ENCODE peak calls at places on chromosomes 16 and 17, in four cellular contexts. Z is kidney, F is heart right ventricle, K is upper lobe of right lung. C is an unnamed sample. For H3K4me1, the result is how much of the 10 kb centered on the place peaks cover.

GRCh38 chr17:66983414-66984021 is 19.0 kb downstream of the CACNG4 start:
- DNase-seq in Z (no peak), F (no peak), K (no peak), C (no peak)

GRCh38 chr17:74979408-74980146 is 7.0 kb upstream of the HID1 start:
- DNase-seq in Z (no peak), F (no peak), K (no peak), C (no peak)

GRCh38 chr16:377419-377951 is 4.3 kb downstream of the PGAP6 start:
- DNase-seq in Z (peak), F (peak), K (no peak), C (no peak)

GRCh38 chr17:66915204-66915611 is 49.3 kb upstream of the CACNG4 start:
- DNase-seq in Z (no peak), F (no peak), K (no peak), C (no peak)

GRCh38 chr16:12655530-12655929 is 148.2 kb downstream of the CPPED1 start:
- DNase-seq in Z (no peak), F (no peak), K (no peak), C (no peak)

GRCh38 chr17:42049834-42050359 is 504 bp downstream of the C17orf113 start:
- DNase-seq in Z (no peak), F (no peak), K (no peak), C (no peak)

GRCh38 chr16:66751135-66751991 is at the start of gene DYNC1LI2:
- DNase-seq in Z (peak), F (peak), K (peak), C (peak)

GRCh38 chr16:14423344-14423743 is 206.7 kb downstream of the PARN start:
- DNase-seq in Z (no peak), F (no peak), K (no peak), C (no peak)

GRCh38 chr17:59893617-59894100 is 738 bp downstream of the RPS6KB1 start:
- DNase-seq in Z (no peak), F (no peak), K (no peak), C (no peak)

GRCh38 chr17:1298616-1299015 is 19.2 kb downstream of the TRARG1 start:
- DNase-seq in Z (no peak), F (no peak), K (peak), C (no peak)

GRCh38 chr17:78144736-78145641 is 1.2 kb upstream of the C17orf99 start:
- DNase-seq in Z (peak), F (peak), K (peak), C (no peak)

GRCh38 chr17:72373910-72374741 is 253.3 kb downstream of the SOX9 start:
- DNase-seq in Z (no peak), F (no peak), K (no peak), C (peak)

GRCh38 chr17:38420518-38420917 is 7.7 kb upstream of the ARHGAP23 start:
- DNase-seq in Z (no peak), F (no peak), K (no peak), C (no peak)

GRCh38 chr17:57468932-57469775 is 212.8 kb downstream of the MSI2 start:
- DNase-seq in Z (no peak), F (no peak), K (no peak), C (no peak)

GRCh38 chr17:11645426-11645825 is 47.2 kb downstream of the DNAH9 start:
- DNase-seq in Z (no peak), F (no peak), K (no peak), C (no peak)

GRCh38 chr17:77834170-77835115 is 124.1 kb upstream of the TNRC6C start:
- DNase-seq in Z (peak), F (peak), K (peak), C (peak)

GRCh38 chr17:57354669-57355068 is 98.3 kb downstream of the MSI2 start:
- DNase-seq in Z (no peak), F (no peak), K (no peak), C (no peak)

GRCh38 chr16:85819711-85820110 is 20.2 kb downstream of the COX4I1 start:
- DNase-seq in Z (peak), F (no peak), K (peak), C (no peak)

GRCh38 chr17:75313941-75314550 is 24.8 kb upstream of the SLC25A19 start:
- DNase-seq in Z (no peak), F (no peak), K (peak), C (peak)

GRCh38 chr17:6075050-6075449 is 4.9 kb downstream of the WSCD1 start:
- DNase-seq in Z (no peak), F (no peak), K (no peak), C (no peak)

GRCh38 chr17:42065201-42065600 is 14.8 kb upstream of the C17orf113 start:
- DNase-seq in Z (no peak), F (no peak), K (no peak), C (no peak)

GRCh38 chr17:77208217-77208808 is 67.5 kb downstream of the SEC14L1 start:
- DNase-seq in Z (no peak), F (no peak), K (no peak), C (no peak)

GRCh38 chr17:63961355-63962207 is 11.1 kb downstream of the SCN4A start:
- DNase-seq in Z (peak), F (peak), K (peak), C (peak)

GRCh38 chr17:6677158-6677831 is 25.7 kb downstream of the C17orf100 start:
- DNase-seq in Z (no peak), F (no peak), K (no peak), C (no peak)

GRCh38 chr17:10681866-10682446 is 15.4 kb downstream of the SCO1 start:
- DNase-seq in Z (no peak), F (no peak), K (no peak), C (no peak)

GRCh38 chr17:10875984-10876555 is 38.2 kb upstream of the PIRT start:
- DNase-seq in Z (peak), F (peak), K (peak), C (peak)

GRCh38 chr16:81494888-81495287 is 50.3 kb downstream of the CMIP start:
- DNase-seq in Z (no peak), F (no peak), K (no peak), C (no peak)

GRCh38 chr16:9647981-9648701 is 534.1 kb downstream of the GRIN2A start:
- DNase-seq in Z (no peak), F (no peak), K (no peak), C (no peak)

GRCh38 chr17:76585048-76585648 is 512 bp downstream of the ST6GALNAC2 start:
- DNase-seq in Z (peak), F (peak), K (peak), C (peak)

GRCh38 chr16:78196527-78196926 is 97.1 kb downstream of the WWOX start:
- DNase-seq in Z (no peak), F (no peak), K (no peak), C (no peak)

GRCh38 chr17:16255481-16255901 is 38.5 kb downstream of the PIGL start:
- DNase-seq in Z (peak), F (peak), K (no peak), C (peak)

GRCh38 chr16:22948058-22948602 is 134.2 kb downstream of the HS3ST2 start:
- DNase-seq in Z (peak), F (peak), K (no peak), C (no peak)

GRCh38 chr16:22946433-22946832 is 132.5 kb downstream of the HS3ST2 start:
- DNase-seq in Z (no peak), F (no peak), K (no peak), C (no peak)

GRCh38 chr16:22945361-22945760 is 131.4 kb downstream of the HS3ST2 start:
- DNase-seq in Z (no peak), F (no peak), K (no peak), C (no peak)

GRCh38 chr16:22942812-22943211 is 128.8 kb downstream of the HS3ST2 start:
- DNase-seq in Z (no peak), F (no peak), K (no peak), C (no peak)

GRCh38 chr16:22948603-22949368 is 134.8 kb downstream of the HS3ST2 start:
- DNase-seq in Z (peak), F (peak), K (peak), C (peak)
- TF ChIP-seq CTCF in Z (peak), F (peak), K (peak), C (peak)

GRCh38 chr17:61617261-61617660 is 26.2 kb upstream of the NACA2 start:
- DNase-seq in Z (no peak), F (no peak), K (no peak), C (no peak)

GRCh38 chr17:61621317-61621716 is 30.3 kb upstream of the NACA2 start:
- DNase-seq in Z (no peak), F (no peak), K (no peak), C (no peak)

GRCh38 chr17:61619953-61620352 is 28.9 kb upstream of the NACA2 start:
- DNase-seq in Z (no peak), F (no peak), K (no peak), C (no peak)

GRCh38 chr17:61618950-61619349 is 27.9 kb upstream of the NACA2 start:
- DNase-seq in Z (no peak), F (no peak), K (no peak), C (no peak)

DNA sequence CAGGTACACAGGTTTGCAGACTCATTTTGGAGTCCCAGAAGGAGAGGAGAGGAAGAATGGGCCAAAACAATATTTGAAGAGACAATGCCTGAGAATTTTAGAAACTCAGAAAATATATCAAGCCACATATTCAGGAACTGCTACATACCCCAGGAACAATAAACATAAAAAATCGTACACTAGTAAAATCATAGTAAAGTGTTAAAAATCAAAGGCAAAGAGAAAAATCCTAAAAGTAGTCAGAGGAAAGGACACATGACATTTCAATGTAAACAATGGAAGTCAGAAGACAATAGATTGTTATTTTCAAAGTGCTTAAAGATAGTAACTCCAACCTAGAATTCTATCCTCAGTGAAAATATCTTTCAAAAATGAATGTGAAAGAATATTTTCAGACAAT is 28.5 kb upstream of the NACA2 start:
- DNase-seq in Z (no peak), F (no peak), K (no peak), C (no peak)
- H3K4me1 ChIP-seq in Z (under half), F (under half), K (under half), C (under half)

DNA sequence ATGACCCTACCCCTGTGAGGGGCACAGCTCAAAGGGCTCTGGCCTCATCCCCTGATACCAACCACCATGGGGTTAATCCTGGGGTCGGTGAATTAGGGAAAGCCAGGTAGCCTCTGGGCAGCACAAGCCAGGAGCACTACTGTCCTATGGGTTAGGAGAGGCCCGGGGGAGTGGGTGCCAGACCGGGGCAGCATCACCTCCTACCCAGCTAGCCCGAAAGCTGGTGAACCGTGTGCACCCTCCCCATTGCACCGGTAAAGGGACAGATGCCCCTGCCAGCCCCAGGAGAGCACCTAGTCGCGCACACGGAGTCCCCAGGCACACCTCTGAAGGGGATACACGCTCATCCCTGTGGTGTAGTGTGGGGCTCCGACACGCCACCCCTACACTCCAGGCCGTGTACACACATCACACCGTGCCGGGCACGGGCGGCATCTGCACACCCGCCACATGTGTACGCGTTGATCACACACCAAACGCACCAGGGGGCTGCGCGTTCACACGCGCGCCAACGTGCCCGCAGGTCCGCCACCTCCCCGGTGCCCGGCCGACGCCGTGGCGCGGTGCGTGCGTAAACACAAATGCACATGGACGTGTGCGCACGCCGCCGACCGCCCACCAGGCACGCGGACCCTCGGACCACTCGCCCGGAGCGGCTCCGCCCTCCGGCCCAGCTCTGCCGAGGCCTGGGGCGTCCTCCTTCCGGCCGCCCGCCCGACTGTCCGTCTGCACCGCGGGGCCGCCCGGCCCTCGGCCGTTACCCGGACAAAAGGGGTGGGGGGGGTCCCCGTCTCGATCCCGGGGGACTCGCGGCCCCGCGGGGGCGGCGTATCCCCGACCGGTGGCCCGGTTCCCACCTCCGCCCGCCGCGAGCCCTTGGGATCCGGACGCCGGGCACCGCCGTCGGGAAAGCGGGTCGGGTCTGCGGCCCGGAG is 785 bp downstream of the UBALD1 start:
- DNase-seq in Z (peak), F (peak), K (peak), C (peak)
- TF ChIP-seq CTCF in Z (no peak), F (no peak), K (no peak), C (no peak)

GRCh38 chr17:56292628-56293027 is 139.4 kb downstream of the ANKFN1 start:
- DNase-seq in Z (no peak), F (no peak), K (no peak), C (no peak)

GRCh38 chr17:56292010-56292409 is 138.7 kb downstream of the ANKFN1 start:
- DNase-seq in Z (no peak), F (no peak), K (no peak), C (no peak)

GRCh38 chr17:56291226-56291805 is 138.0 kb downstream of the ANKFN1 start:
- DNase-seq in Z (no peak), F (no peak), K (no peak), C (no peak)

GRCh38 chr17:56300191-56300590 is 146.9 kb downstream of the ANKFN1 start:
- DNase-seq in Z (no peak), F (no peak), K (no peak), C (no peak)

GRCh38 chr17:56297142-56297541 is 143.9 kb downstream of the ANKFN1 start:
- DNase-seq in Z (no peak), F (no peak), K (no peak), C (no peak)
- H3K4me1 ChIP-seq in Z (under half), F (under half), K (under half), C (under half)

DNA sequence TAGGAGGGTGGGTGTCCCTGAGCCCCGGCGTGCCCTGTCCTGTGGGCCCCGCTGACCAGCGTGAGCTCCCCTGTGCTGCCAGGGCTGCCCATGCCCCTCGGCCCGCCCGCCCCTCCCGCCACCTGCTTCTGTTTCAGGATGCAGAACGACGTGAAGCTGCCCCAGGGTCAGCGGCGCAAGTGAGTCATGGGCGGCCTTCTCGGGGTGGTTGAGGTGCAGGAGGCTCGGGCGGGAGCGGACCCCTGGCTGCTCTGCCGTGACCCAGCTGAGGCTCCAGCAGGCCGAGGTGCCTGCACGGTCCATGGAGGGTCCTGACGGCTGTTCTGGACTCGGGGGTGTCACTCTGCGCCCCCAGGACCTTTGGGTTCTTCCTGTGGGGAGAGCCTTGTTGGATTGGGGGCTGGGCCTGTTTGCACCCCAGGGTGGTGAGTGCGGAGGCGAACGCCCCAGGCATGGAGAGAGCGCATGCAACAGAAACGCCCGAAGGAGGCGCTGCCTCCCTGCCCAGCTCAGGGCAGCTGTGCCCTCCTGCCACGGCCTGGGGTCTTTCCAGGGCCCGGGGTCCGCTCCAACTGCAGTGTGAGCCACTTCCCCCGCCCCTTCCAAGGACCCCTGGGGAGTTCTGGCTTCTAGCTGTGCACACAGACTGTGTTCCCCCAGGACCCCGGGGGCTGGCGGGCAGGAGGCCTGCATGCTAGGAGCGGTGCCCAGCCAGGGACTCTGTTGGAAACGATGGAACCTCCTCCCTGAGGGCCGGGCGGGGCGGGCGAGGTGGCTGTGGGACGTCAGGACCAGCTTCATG is 4.0 kb downstream of the SLC25A10 start:
- DNase-seq in Z (no peak), F (no peak), K (peak), C (peak)
- TF ChIP-seq CTCF in Z (no peak), F (no peak), K (no peak), C (no peak)

DNA sequence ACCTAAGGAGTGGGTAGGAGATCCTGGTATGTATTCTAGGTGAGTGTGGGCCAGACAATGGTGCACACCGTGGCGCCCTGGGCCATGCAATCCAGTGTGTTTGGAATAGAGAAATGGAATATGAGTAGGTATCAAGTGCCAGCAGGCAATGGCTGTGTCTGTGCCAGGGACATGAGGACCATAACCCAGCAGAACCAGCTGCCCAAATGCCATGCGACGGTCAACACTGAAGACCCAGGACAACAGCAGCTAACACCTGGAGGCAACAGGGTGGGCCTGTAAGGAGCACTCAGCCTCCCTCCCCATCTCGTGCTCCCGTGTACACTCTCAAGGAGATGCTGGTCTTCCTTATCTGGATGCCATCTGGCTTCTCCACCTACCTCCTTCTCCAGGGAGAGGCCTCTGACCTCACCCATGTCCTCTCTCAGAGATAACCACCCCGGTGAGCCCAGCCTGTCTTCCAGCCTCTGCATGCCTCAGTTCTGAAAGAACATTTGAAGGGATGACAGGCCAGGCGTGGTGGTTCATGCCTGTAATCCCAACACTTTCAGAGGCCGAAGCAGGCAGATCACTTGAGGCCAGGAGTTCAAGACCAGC is 750 bp upstream of the GSDMB start:
- DNase-seq in Z (no peak), F (no peak), K (peak), C (no peak)
- H3K4me1 ChIP-seq in Z (under half), F (under half), K (under half), C (under half)

GRCh38 chr17:8185580-8186445 is 4.2 kb downstream of the BORCS6 start:
- DNase-seq in Z (peak), F (peak), K (peak), C (peak)

GRCh38 chr17:8188408-8188839 is 1.6 kb downstream of the BORCS6 start:
- DNase-seq in Z (peak), F (no peak), K (peak), C (no peak)

GRCh38 chr17:8186446-8186786 is 3.6 kb downstream of the BORCS6 start:
- DNase-seq in Z (no peak), F (no peak), K (no peak), C (no peak)

GRCh38 chr17:8187517-8188407 is 2.2 kb downstream of the BORCS6 start:
- DNase-seq in Z (peak), F (peak), K (peak), C (peak)

GRCh38 chr17:8186787-8187516 is 3.0 kb downstream of the BORCS6 start:
- DNase-seq in Z (peak), F (peak), K (peak), C (peak)
- TF ChIP-seq CTCF in Z (peak), F (peak), K (peak), C (peak)